ENCODE peak calls at places on chromosomes 5 and 9, in six cellular contexts. B is uterus, S is HCT116, X is tibial artery, R is right atrium auricular region, Y is heart right ventricle. H is an unnamed sample. For H3K9me3 and H3K4me1, the result is how much of the 10 kb centered on the place peaks cover.

GRCh38 chr5:72776684-72777083 is 39.8 kb upstream of the TNPO1 start:
- DNase-seq in Y (no peak), B (no peak), X (no peak), R (no peak), S (no peak), H (no peak)

GRCh38 chr5:103109277-103109676 is 10.7 kb downstream of the GIN1 start:
- DNase-seq in R (no peak), S (no peak), Y (no peak), B (no peak), X (no peak), H (no peak)

GRCh38 chr5:141420855-141421488 is at the start of gene PCDHGA11:
- DNase-seq in B (no peak), Y (no peak), S (peak), X (no peak), R (no peak), H (no peak)

GRCh38 chr9:127347831-127348699 is 48.9 kb upstream of the SLC2A8 start:
- DNase-seq in Y (no peak), B (no peak), S (no peak), R (no peak), X (no peak), H (no peak)

GRCh38 chr5:158482201-158482600 is 617.5 kb downstream of the EBF1 start:
- DNase-seq in R (no peak), Y (no peak), B (no peak), S (no peak), X (no peak), H (no peak)

GRCh38 chr9:127904518-127904887 is 5.1 kb upstream of the ST6GALNAC6 start:
- DNase-seq in R (no peak), S (no peak), B (peak), Y (no peak), X (peak), H (peak)

GRCh38 chr9:101311759-101312420 is 72.9 kb downstream of the BAAT start:
- DNase-seq in X (no peak), B (no peak), R (no peak), S (peak), Y (no peak), H (peak)

GRCh38 chr9:136954270-136955083 is 2.4 kb downstream of the LCN12 start:
- DNase-seq in X (no peak), S (no peak), Y (peak), R (no peak), B (no peak), H (no peak)

GRCh38 chr9:13841801-13842462 is 472.0 kb downstream of the NFIB start:
- DNase-seq in Y (peak), S (no peak), B (no peak), R (no peak), X (no peak), H (peak)

GRCh38 chr9:81492710-81493447 is 196.5 kb downstream of the TLE1 start:
- DNase-seq in Y (no peak), S (no peak), R (no peak), B (no peak), X (no peak), H (no peak)

GRCh38 chr9:94096819-94097577 is 12.7 kb downstream of the PTPDC1 start:
- DNase-seq in S (no peak), Y (no peak), B (no peak), X (no peak), R (no peak), H (no peak)

GRCh38 chr9:88478236-88478635 is 56.7 kb upstream of the NXNL2 start:
- DNase-seq in R (no peak), Y (no peak), B (no peak), S (no peak), X (no peak), H (no peak)

GRCh38 chr5:6602441-6602840 is 30.4 kb downstream of the NSUN2 start:
- DNase-seq in Y (no peak), R (peak), X (no peak), B (no peak), S (no peak), H (no peak)

GRCh38 chr9:96173640-96174039 is 128.3 kb downstream of the HSD17B3 start:
- DNase-seq in X (no peak), B (no peak), Y (no peak), R (no peak), S (no peak), H (no peak)

GRCh38 chr9:20701058-20701457 is 17.0 kb downstream of the FOCAD start:
- DNase-seq in X (no peak), S (no peak), R (no peak), B (no peak), Y (no peak), H (peak)

GRCh38 chr9:136294437-136294836 is 9.5 kb downstream of the CCDC187 start:
- DNase-seq in Y (peak), X (no peak), R (no peak), B (no peak), S (no peak), H (no peak)

GRCh38 chr9:135224286-135224871 is 136.9 kb downstream of the OLFM1 start:
- DNase-seq in B (no peak), S (no peak), R (no peak), Y (peak), X (no peak), H (no peak)

GRCh38 chr5:169728-170094 is 21.6 kb upstream of the LRRC14B start:
- DNase-seq in B (no peak), R (no peak), X (no peak), Y (no peak), S (no peak), H (no peak)

GRCh38 chr5:107306597-107306996 is 364.1 kb downstream of the EFNA5 start:
- DNase-seq in B (no peak), S (no peak), R (no peak), Y (no peak), X (no peak), H (no peak)

GRCh38 chr9:71145179-71145578 is 23.8 kb upstream of the TRPM3 start:
- DNase-seq in Y (no peak), B (no peak), R (no peak), S (no peak), X (no peak), H (peak)

GRCh38 chr5:111511174-111512025 is 935 bp downstream of the STARD4 start:
- DNase-seq in R (no peak), Y (no peak), X (no peak), B (no peak), S (no peak), H (no peak)

GRCh38 chr5:81425569-81425968 is 31.6 kb upstream of the ACOT12 start:
- DNase-seq in Y (no peak), S (peak), B (no peak), R (no peak), X (no peak), H (peak)

GRCh38 chr5:175572922-175573321 is 84.9 kb upstream of the HRH2 start:
- DNase-seq in R (no peak), S (no peak), X (no peak), Y (no peak), B (no peak), H (no peak)

DNA sequence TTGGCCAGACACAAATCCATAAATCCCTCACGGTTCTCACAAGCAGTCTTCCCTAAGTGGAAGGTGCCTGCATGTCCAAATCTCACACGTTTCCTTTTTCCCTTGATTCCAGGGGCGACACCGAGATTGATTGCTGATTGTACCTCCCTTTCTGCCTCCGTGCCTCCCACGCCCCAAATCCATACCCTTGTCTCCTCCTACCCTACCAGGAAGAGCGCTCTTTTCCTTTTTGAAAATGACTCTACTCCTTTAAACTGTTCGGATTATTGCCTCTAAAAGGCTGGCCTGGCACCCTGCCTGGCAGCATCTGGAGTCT is 4.5 kb downstream of the STC2 start:
- DNase-seq in X (no peak), B (no peak), Y (no peak), S (no peak), R (no peak), H (no peak)
- H3K27ac ChIP-seq in X (no peak), B (peak), Y (peak), S (no peak), R (peak), H (no peak)

GRCh38 chr5:50352390-50352789 is 88.7 kb downstream of the EMB start:
- DNase-seq in Y (no peak), B (no peak), R (no peak), X (no peak), S (no peak), H (no peak)
- H3K9me3 ChIP-seq in Y (under half), B (under half), R (under half), X (under half), S (under half), H (under half)

DNA sequence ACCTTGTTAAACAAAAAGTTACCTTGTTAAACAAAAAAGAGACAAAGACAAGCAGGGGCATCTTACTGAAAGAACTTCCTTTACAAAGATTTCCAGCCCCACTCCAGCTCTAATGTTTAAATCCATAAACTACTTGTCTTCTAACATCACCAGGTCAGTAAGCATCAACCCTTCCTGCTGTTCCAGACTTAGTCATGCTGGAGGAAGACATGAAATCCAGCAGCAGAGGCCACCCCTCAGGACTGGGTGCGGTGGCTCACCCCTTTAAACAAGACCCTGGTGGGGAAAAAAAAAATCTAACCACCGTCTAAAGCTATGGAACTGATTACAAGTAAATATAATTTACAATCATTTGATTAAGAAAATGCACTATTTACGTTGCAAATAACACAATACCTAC is 9.1 kb downstream of the PDCL start:
- DNase-seq in B (no peak), Y (no peak), X (no peak), R (peak), S (no peak), H (no peak)
- H3K4me1 ChIP-seq in B (under half), Y (under half), X (under half), R (under half), S (under half), H (under half)

DNA sequence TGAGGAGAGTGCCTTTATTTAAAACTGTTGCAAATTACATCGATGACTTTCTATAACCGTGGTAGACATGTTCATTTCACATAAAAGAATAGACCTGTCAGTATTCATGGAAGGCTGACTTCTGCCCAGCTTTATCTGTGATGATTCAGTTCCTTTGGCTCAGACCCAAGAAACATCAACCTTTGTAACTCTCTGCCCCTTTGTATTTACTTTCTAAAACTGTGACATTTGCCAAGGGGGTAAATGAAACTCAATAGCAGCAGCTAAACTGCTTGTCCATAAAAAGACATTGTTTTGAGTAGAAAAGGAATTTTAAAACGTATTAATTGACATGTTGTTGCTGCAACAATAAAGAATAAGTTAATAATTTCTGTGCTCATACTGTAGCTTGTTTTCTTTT is 137.8 kb upstream of the ANKH start:
- DNase-seq in R (no peak), Y (no peak), S (peak), X (no peak), B (no peak), H (no peak)
- H3K27ac ChIP-seq in R (no peak), Y (peak), S (no peak), X (peak), B (peak), H (no peak)

GRCh38 chr9:92850898-92851297 is 26.9 kb downstream of the ZNF484 start:
- DNase-seq in B (no peak), S (no peak), X (no peak), R (no peak), Y (no peak), H (no peak)

DNA sequence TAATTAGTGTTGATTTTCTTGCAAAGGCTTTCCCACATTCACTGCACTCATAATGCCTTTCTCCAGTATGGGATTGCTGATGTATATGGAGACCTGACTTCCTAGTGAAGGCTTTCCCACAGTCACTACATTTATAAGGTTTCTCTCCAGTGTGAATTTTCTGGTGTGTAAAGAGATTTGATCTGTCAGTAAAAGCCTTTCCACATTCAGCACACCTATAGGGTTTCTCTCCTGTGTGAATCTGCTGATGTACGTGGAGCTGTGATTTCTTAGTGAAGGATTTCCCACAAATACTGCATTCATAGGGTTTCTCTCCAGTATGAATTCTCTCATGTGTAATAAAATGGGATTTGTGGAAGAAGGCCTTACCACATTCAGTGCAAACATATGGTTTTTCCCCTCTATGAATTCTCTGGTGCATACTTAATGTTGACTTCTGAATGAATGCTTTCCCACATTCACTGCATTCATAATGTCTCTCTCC is 31.1 kb downstream of the ZNF484 start:
- DNase-seq in R (no peak), S (no peak), Y (no peak), X (no peak), B (no peak), H (no peak)
- H3K9me3 ChIP-seq in R (half or more), S (half or more), Y (under half), X (half or more), B (under half), H (under half)

GRCh38 chr5:142926549-142926948 is 156.4 kb downstream of the ARHGAP26 start:
- DNase-seq in X (no peak), R (no peak), Y (no peak), B (no peak), S (no peak), H (no peak)
- H3K4me1 ChIP-seq in X (under half), R (under half), Y (half or more), B (under half), S (under half), H (under half)